ENCODE peak calls at places on chromosomes 12 and 14, in nine cellular contexts. One of them, this sample, is unnamed.

GRCh38 chr14:104214411-104214810 is 76.0 kb downstream of the KIF26A start:
- DNase-seq in heart left ventricle: no peak
- DNase-seq in A549: no peak
- DNase-seq in GM13976: no peak
- DNase-seq in small intestine: peak; percentile 61
- DNase-seq in stimulated activated CD8-positive, alpha-beta memory T cell treated with anti-CD3 and anti-CD28 coated beads, Interleukin-15, amount 100 ng/mL, for 4 hours: no peak
- DNase-seq in OCI-LY7: no peak
- DNase-seq in NCI-H1092: no peak
- DNase-seq in Right ventricle myocardium superior: peak; percentile 10
- DNase-seq in this sample: peak; percentile 71

GRCh38 chr12:51848843-51849735 is 571 bp upstream of the FIGNL2 start:
- DNase-seq in heart left ventricle: no peak
- DNase-seq in A549: no peak
- DNase-seq in GM13976: no peak
- DNase-seq in small intestine: no peak
- DNase-seq in stimulated activated CD8-positive, alpha-beta memory T cell treated with anti-CD3 and anti-CD28 coated beads, Interleukin-15, amount 100 ng/mL, for 4 hours: no peak
- DNase-seq in OCI-LY7: no peak
- DNase-seq in NCI-H1092: no peak
- DNase-seq in Right ventricle myocardium superior: no peak
- DNase-seq in this sample: no peak

GRCh38 chr12:28699029-28699428 is 450.0 kb upstream of the FAR2 start:
- DNase-seq in heart left ventricle: no peak
- DNase-seq in A549: no peak
- DNase-seq in GM13976: no peak
- DNase-seq in small intestine: no peak
- DNase-seq in stimulated activated CD8-positive, alpha-beta memory T cell treated with anti-CD3 and anti-CD28 coated beads, Interleukin-15, amount 100 ng/mL, for 4 hours: no peak
- DNase-seq in OCI-LY7: no peak
- DNase-seq in NCI-H1092: no peak
- DNase-seq in Right ventricle myocardium superior: no peak
- DNase-seq in this sample: no peak

GRCh38 chr12:22538336-22538735 is 6.0 kb downstream of the C2CD5 start:
- DNase-seq in heart left ventricle: no peak
- DNase-seq in A549: no peak
- DNase-seq in GM13976: no peak
- DNase-seq in small intestine: no peak
- DNase-seq in stimulated activated CD8-positive, alpha-beta memory T cell treated with anti-CD3 and anti-CD28 coated beads, Interleukin-15, amount 100 ng/mL, for 4 hours: no peak
- DNase-seq in OCI-LY7: no peak
- DNase-seq in NCI-H1092: no peak
- DNase-seq in Right ventricle myocardium superior: no peak
- DNase-seq in this sample: no peak

GRCh38 chr12:106296179-106296877 is 6.2 kb upstream of the TCP11L2 start:
- DNase-seq in heart left ventricle: no peak
- DNase-seq in A549: peak; percentile 39
- DNase-seq in GM13976: no peak
- DNase-seq in small intestine: no peak
- DNase-seq in stimulated activated CD8-positive, alpha-beta memory T cell treated with anti-CD3 and anti-CD28 coated beads, Interleukin-15, amount 100 ng/mL, for 4 hours: no peak
- DNase-seq in OCI-LY7: no peak
- DNase-seq in NCI-H1092: no peak
- DNase-seq in Right ventricle myocardium superior: no peak
- DNase-seq in this sample: no peak

GRCh38 chr14:65000868-65001600 is 14.3 kb downstream of the FNTB start:
- DNase-seq in heart left ventricle: no peak
- DNase-seq in A549: no peak
- DNase-seq in GM13976: no peak
- DNase-seq in small intestine: no peak
- DNase-seq in stimulated activated CD8-positive, alpha-beta memory T cell treated with anti-CD3 and anti-CD28 coated beads, Interleukin-15, amount 100 ng/mL, for 4 hours: no peak
- DNase-seq in OCI-LY7: no peak
- DNase-seq in NCI-H1092: no peak
- DNase-seq in Right ventricle myocardium superior: no peak
- DNase-seq in this sample: no peak

GRCh38 chr12:110501378-110501721 is 561 bp downstream of the VPS29 start:
- DNase-seq in heart left ventricle: peak; percentile 21
- DNase-seq in A549: peak; percentile 56
- DNase-seq in GM13976: peak; percentile 54
- DNase-seq in small intestine: peak; percentile 55
- DNase-seq in stimulated activated CD8-positive, alpha-beta memory T cell treated with anti-CD3 and anti-CD28 coated beads, Interleukin-15, amount 100 ng/mL, for 4 hours: no peak
- DNase-seq in OCI-LY7: peak; percentile 46
- DNase-seq in NCI-H1092: no peak
- DNase-seq in Right ventricle myocardium superior: no peak
- DNase-seq in this sample: peak; percentile 64

GRCh38 chr12:127479256-127479655 is 787.7 kb upstream of the TMEM132C start:
- DNase-seq in heart left ventricle: no peak
- DNase-seq in A549: no peak
- DNase-seq in GM13976: no peak
- DNase-seq in small intestine: no peak
- DNase-seq in stimulated activated CD8-positive, alpha-beta memory T cell treated with anti-CD3 and anti-CD28 coated beads, Interleukin-15, amount 100 ng/mL, for 4 hours: no peak
- DNase-seq in OCI-LY7: no peak
- DNase-seq in NCI-H1092: no peak
- DNase-seq in Right ventricle myocardium superior: no peak
- DNase-seq in this sample: no peak

GRCh38 chr12:102294568-102294967 is 96.9 kb upstream of the PMCH start:
- DNase-seq in heart left ventricle: no peak
- DNase-seq in A549: no peak
- DNase-seq in GM13976: no peak
- DNase-seq in small intestine: no peak
- DNase-seq in stimulated activated CD8-positive, alpha-beta memory T cell treated with anti-CD3 and anti-CD28 coated beads, Interleukin-15, amount 100 ng/mL, for 4 hours: no peak
- DNase-seq in OCI-LY7: no peak
- DNase-seq in NCI-H1092: no peak
- DNase-seq in Right ventricle myocardium superior: no peak
- DNase-seq in this sample: no peak

GRCh38 chr12:55715169-55715764 is 579 bp upstream of the BLOC1S1 start:
- DNase-seq in heart left ventricle: no peak
- DNase-seq in A549: peak; percentile 24
- DNase-seq in GM13976: no peak
- DNase-seq in small intestine: no peak
- DNase-seq in stimulated activated CD8-positive, alpha-beta memory T cell treated with anti-CD3 and anti-CD28 coated beads, Interleukin-15, amount 100 ng/mL, for 4 hours: no peak
- DNase-seq in OCI-LY7: no peak
- DNase-seq in NCI-H1092: no peak
- DNase-seq in Right ventricle myocardium superior: no peak
- DNase-seq in this sample: no peak

GRCh38 chr12:92971869-92972524 is 42.9 kb upstream of the EEA1 start:
- DNase-seq in heart left ventricle: no peak
- DNase-seq in A549: no peak
- DNase-seq in GM13976: no peak
- DNase-seq in small intestine: no peak
- DNase-seq in stimulated activated CD8-positive, alpha-beta memory T cell treated with anti-CD3 and anti-CD28 coated beads, Interleukin-15, amount 100 ng/mL, for 4 hours: no peak
- DNase-seq in OCI-LY7: no peak
- DNase-seq in NCI-H1092: no peak
- DNase-seq in Right ventricle myocardium superior: no peak
- DNase-seq in this sample: no peak

GRCh38 chr12:53825246-53826081 is 73.7 kb upstream of the CISTR start:
- DNase-seq in heart left ventricle: no peak
- DNase-seq in A549: peak; percentile 93
- DNase-seq in GM13976: no peak
- DNase-seq in small intestine: no peak
- DNase-seq in stimulated activated CD8-positive, alpha-beta memory T cell treated with anti-CD3 and anti-CD28 coated beads, Interleukin-15, amount 100 ng/mL, for 4 hours: no peak
- DNase-seq in OCI-LY7: no peak
- DNase-seq in NCI-H1092: no peak
- DNase-seq in Right ventricle myocardium superior: no peak
- DNase-seq in this sample: no peak

GRCh38 chr14:103889313-103890051 is 38.8 kb upstream of the TDRD9 start:
- DNase-seq in heart left ventricle: no peak
- DNase-seq in A549: no peak
- DNase-seq in GM13976: no peak
- DNase-seq in small intestine: peak; percentile 61
- DNase-seq in stimulated activated CD8-positive, alpha-beta memory T cell treated with anti-CD3 and anti-CD28 coated beads, Interleukin-15, amount 100 ng/mL, for 4 hours: no peak
- DNase-seq in OCI-LY7: no peak
- DNase-seq in NCI-H1092: no peak
- DNase-seq in Right ventricle myocardium superior: no peak
- DNase-seq in this sample: peak; percentile 86

GRCh38 chr12:91406920-91407341 is 224.3 kb upstream of the DCN start:
- DNase-seq in heart left ventricle: no peak
- DNase-seq in A549: peak; percentile 20
- DNase-seq in GM13976: peak; percentile 3
- DNase-seq in small intestine: no peak
- DNase-seq in stimulated activated CD8-positive, alpha-beta memory T cell treated with anti-CD3 and anti-CD28 coated beads, Interleukin-15, amount 100 ng/mL, for 4 hours: no peak
- DNase-seq in OCI-LY7: no peak
- DNase-seq in NCI-H1092: no peak
- DNase-seq in Right ventricle myocardium superior: no peak
- DNase-seq in this sample: peak; percentile 24

GRCh38 chr12:112408621-112409020 is 784 bp downstream of the RPL6 start:
- DNase-seq in heart left ventricle: no peak
- DNase-seq in A549: no peak
- DNase-seq in GM13976: peak; percentile 32
- DNase-seq in small intestine: peak; percentile 11
- DNase-seq in stimulated activated CD8-positive, alpha-beta memory T cell treated with anti-CD3 and anti-CD28 coated beads, Interleukin-15, amount 100 ng/mL, for 4 hours: no peak
- DNase-seq in OCI-LY7: no peak
- DNase-seq in NCI-H1092: no peak
- DNase-seq in Right ventricle myocardium superior: no peak
- DNase-seq in this sample: no peak

GRCh38 chr12:943051-943450 is 6.4 kb downstream of the RAD52 start:
- DNase-seq in heart left ventricle: no peak
- DNase-seq in A549: no peak
- DNase-seq in GM13976: no peak
- DNase-seq in small intestine: no peak
- DNase-seq in stimulated activated CD8-positive, alpha-beta memory T cell treated with anti-CD3 and anti-CD28 coated beads, Interleukin-15, amount 100 ng/mL, for 4 hours: no peak
- DNase-seq in OCI-LY7: no peak
- DNase-seq in NCI-H1092: no peak
- DNase-seq in Right ventricle myocardium superior: no peak
- DNase-seq in this sample: no peak

GRCh38 chr14:89743828-89744227 is 210.7 kb downstream of the EFCAB11 start:
- DNase-seq in heart left ventricle: no peak
- DNase-seq in A549: no peak
- DNase-seq in GM13976: no peak
- DNase-seq in small intestine: peak; percentile 68
- DNase-seq in stimulated activated CD8-positive, alpha-beta memory T cell treated with anti-CD3 and anti-CD28 coated beads, Interleukin-15, amount 100 ng/mL, for 4 hours: no peak
- DNase-seq in OCI-LY7: no peak
- DNase-seq in NCI-H1092: no peak
- DNase-seq in Right ventricle myocardium superior: no peak
- DNase-seq in this sample: no peak

GRCh38 chr12:92136883-92137582 is 8.6 kb downstream of the BTG1 start:
- DNase-seq in heart left ventricle: no peak
- DNase-seq in A549: peak; percentile 45
- DNase-seq in GM13976: no peak
- DNase-seq in small intestine: peak; percentile 60
- DNase-seq in stimulated activated CD8-positive, alpha-beta memory T cell treated with anti-CD3 and anti-CD28 coated beads, Interleukin-15, amount 100 ng/mL, for 4 hours: no peak
- DNase-seq in OCI-LY7: peak; percentile 38
- DNase-seq in NCI-H1092: no peak
- DNase-seq in Right ventricle myocardium superior: no peak
- DNase-seq in this sample: no peak

GRCh38 chr12:56158926-56159461 is 835 bp downstream of the MYL6 start:
- DNase-seq in heart left ventricle: peak; percentile 88
- DNase-seq in A549: peak; percentile 50
- DNase-seq in GM13976: no peak
- DNase-seq in small intestine: peak; percentile 88
- DNase-seq in stimulated activated CD8-positive, alpha-beta memory T cell treated with anti-CD3 and anti-CD28 coated beads, Interleukin-15, amount 100 ng/mL, for 4 hours: no peak
- DNase-seq in OCI-LY7: peak; percentile 51
- DNase-seq in NCI-H1092: no peak
- DNase-seq in Right ventricle myocardium superior: peak; percentile 92
- DNase-seq in this sample: peak; percentile 92

GRCh38 chr14:64060648-64061096 is 207.9 kb downstream of the SYNE2 start:
- DNase-seq in heart left ventricle: no peak
- DNase-seq in A549: peak; percentile 23
- DNase-seq in GM13976: no peak
- DNase-seq in small intestine: peak; percentile 45
- DNase-seq in stimulated activated CD8-positive, alpha-beta memory T cell treated with anti-CD3 and anti-CD28 coated beads, Interleukin-15, amount 100 ng/mL, for 4 hours: no peak
- DNase-seq in OCI-LY7: peak; percentile 36
- DNase-seq in NCI-H1092: no peak
- DNase-seq in Right ventricle myocardium superior: no peak
- DNase-seq in this sample: peak; percentile 42

GRCh38 chr14:38290601-38291190 is 34.8 kb upstream of the CLEC14A start:
- DNase-seq in heart left ventricle: no peak
- DNase-seq in A549: no peak
- DNase-seq in GM13976: no peak
- DNase-seq in small intestine: peak; percentile 18
- DNase-seq in stimulated activated CD8-positive, alpha-beta memory T cell treated with anti-CD3 and anti-CD28 coated beads, Interleukin-15, amount 100 ng/mL, for 4 hours: no peak
- DNase-seq in OCI-LY7: no peak
- DNase-seq in NCI-H1092: no peak
- DNase-seq in Right ventricle myocardium superior: no peak
- DNase-seq in this sample: no peak

GRCh38 chr14:21711360-21711961 is 37.8 kb upstream of the OR4E1 start:
- DNase-seq in heart left ventricle: no peak
- DNase-seq in A549: peak; percentile 36
- DNase-seq in GM13976: peak; percentile 38
- DNase-seq in small intestine: peak; percentile 34
- DNase-seq in stimulated activated CD8-positive, alpha-beta memory T cell treated with anti-CD3 and anti-CD28 coated beads, Interleukin-15, amount 100 ng/mL, for 4 hours: no peak
- DNase-seq in OCI-LY7: peak; percentile 59
- DNase-seq in NCI-H1092: peak; percentile 23
- DNase-seq in Right ventricle myocardium superior: no peak
- DNase-seq in this sample: peak; percentile 51

GRCh38 chr14:66295386-66295785 is 190.8 kb upstream of the CCDC196 start:
- DNase-seq in heart left ventricle: no peak
- DNase-seq in A549: no peak
- DNase-seq in GM13976: no peak
- DNase-seq in small intestine: no peak
- DNase-seq in stimulated activated CD8-positive, alpha-beta memory T cell treated with anti-CD3 and anti-CD28 coated beads, Interleukin-15, amount 100 ng/mL, for 4 hours: no peak
- DNase-seq in OCI-LY7: no peak
- DNase-seq in NCI-H1092: no peak
- DNase-seq in Right ventricle myocardium superior: no peak
- DNase-seq in this sample: no peak

GRCh38 chr12:1858456-1858855 is 38.1 kb downstream of the LRTM2 start:
- DNase-seq in heart left ventricle: no peak
- DNase-seq in A549: no peak
- DNase-seq in GM13976: no peak
- DNase-seq in small intestine: no peak
- DNase-seq in stimulated activated CD8-positive, alpha-beta memory T cell treated with anti-CD3 and anti-CD28 coated beads, Interleukin-15, amount 100 ng/mL, for 4 hours: no peak
- DNase-seq in OCI-LY7: no peak
- DNase-seq in NCI-H1092: no peak
- DNase-seq in Right ventricle myocardium superior: no peak
- DNase-seq in this sample: no peak

GRCh38 chr12:46577063-46577776 is 204.6 kb upstream of the SLC38A2 start:
- DNase-seq in heart left ventricle: no peak
- DNase-seq in A549: no peak
- DNase-seq in GM13976: no peak
- DNase-seq in small intestine: no peak
- DNase-seq in stimulated activated CD8-positive, alpha-beta memory T cell treated with anti-CD3 and anti-CD28 coated beads, Interleukin-15, amount 100 ng/mL, for 4 hours: no peak
- DNase-seq in OCI-LY7: no peak
- DNase-seq in NCI-H1092: no peak
- DNase-seq in Right ventricle myocardium superior: no peak
- DNase-seq in this sample: no peak

This sample was measured in colonic mucosa.